ENCODE peak calls at places on chromosomes 5 and 9, in four cellular contexts. H is HL-60, P is GM12878, E is K562. B is an unnamed sample.

GRCh38 chr5:116037236-116037822 is 5.1 kb downstream of the ARL14EPL start:
- DNase-seq in E (no peak), H (no peak), P (no peak), B (no peak)

GRCh38 chr9:128153117-128153946 is 4.1 kb downstream of the LCN2 start:
- DNase-seq in P (no peak), H (no peak), E (no peak), B (peak)

GRCh38 chr9:131585375-131585774 is 40.1 kb downstream of the PRRT1B start:
- DNase-seq in P (no peak), H (peak), E (no peak), B (peak)

GRCh38 chr9:4228606-4229005 is 71.3 kb downstream of the GLIS3 start:
- DNase-seq in P (no peak), H (no peak), E (no peak), B (no peak)

GRCh38 chr5:103620851-103621547 is 58.4 kb upstream of the NUDT12 start:
- DNase-seq in E (no peak), P (no peak), H (no peak), B (no peak)

GRCh38 chr9:33318225-33318624 is 27.9 kb downstream of the NFX1 start:
- DNase-seq in E (no peak), H (no peak), P (no peak), B (no peak)

GRCh38 chr5:35213608-35214007 is 16.7 kb downstream of the PRLR start:
- DNase-seq in E (no peak), P (no peak), H (no peak), B (no peak)

GRCh38 chr9:4334439-4334838 is 34.6 kb upstream of the GLIS3 start:
- DNase-seq in P (no peak), E (no peak), H (no peak), B (no peak)

GRCh38 chr9:123550797-123551196 is 194.8 kb downstream of the CRB2 start:
- DNase-seq in E (no peak), P (no peak), H (no peak), B (no peak)

GRCh38 chr5:179530069-179530998 is 20.0 kb upstream of the RUFY1 start:
- DNase-seq in H (no peak), P (no peak), E (peak), B (peak)

GRCh38 chr9:135586601-135587109 is 25.1 kb downstream of the PAEP start:
- DNase-seq in H (no peak), E (no peak), P (no peak), B (no peak)

GRCh38 chr5:65926276-65926761 is at the start of gene ERBIN:
- DNase-seq in H (peak), P (no peak), E (peak), B (peak)

GRCh38 chr9:136082496-136083361 is 12.4 kb downstream of the NACC2 start:
- DNase-seq in P (no peak), E (no peak), H (no peak), B (no peak)

GRCh38 chr5:87061046-87061445 is 206.6 kb upstream of the RASA1 start:
- DNase-seq in P (no peak), H (no peak), E (no peak), B (no peak)

GRCh38 chr9:83701769-83702168 is 6.0 kb downstream of the UBQLN1 start:
- DNase-seq in H (no peak), E (no peak), P (no peak), B (no peak)

GRCh38 chr5:71587709-71588532 is 781 bp downstream of the MCCC2 start:
- DNase-seq in H (no peak), P (no peak), E (peak), B (peak)

GRCh38 chr9:81416476-81417298 is 272.7 kb downstream of the TLE1 start:
- DNase-seq in P (no peak), H (no peak), E (no peak), B (no peak)

GRCh38 chr9:124102363-124102762 is 90.8 kb downstream of the LHX2 start:
- DNase-seq in H (no peak), E (no peak), P (no peak), B (no peak)

GRCh38 chr5:112491257-112491656 is 72.2 kb upstream of the EPB41L4A start:
- DNase-seq in P (no peak), E (peak), H (no peak), B (no peak)

GRCh38 chr9:93003552-93004407 is 54.7 kb upstream of the SUSD3 start:
- DNase-seq in H (peak), E (peak), P (peak), B (peak)

GRCh38 chr5:85345818-85346217 is 961.1 kb upstream of the EDIL3 start:
- DNase-seq in E (no peak), P (no peak), H (no peak), B (no peak)

GRCh38 chr5:154287136-154287535 is 96.6 kb downstream of the GALNT10 start:
- DNase-seq in P (no peak), H (no peak), E (no peak), B (no peak)

GRCh38 chr9:109913461-109913810 is 133.4 kb downstream of the PALM2AKAP2 start:
- DNase-seq in E (no peak), H (no peak), P (no peak), B (no peak)

GRCh38 chr5:139574641-139575312 is 13.6 kb downstream of the UBE2D2 start:
- DNase-seq in E (peak), P (no peak), H (no peak), B (no peak)

GRCh38 chr5:98735806-98736507 is 37.5 kb upstream of the RGMB start:
- DNase-seq in E (no peak), H (no peak), P (no peak), B (no peak)

GRCh38 chr5:173829826-173830225 is 58.3 kb upstream of the CPEB4 start:
- DNase-seq in H (no peak), E (no peak), P (no peak), B (no peak)

GRCh38 chr9:91151014-91151740 is 210.5 kb downstream of the AUH start:
- DNase-seq in P (peak), H (no peak), E (no peak), B (peak)
- TF ChIP-seq SPI1 in P (no peak), H (no peak), E (no peak), B (no peak)

GRCh38 chr5:6176294-6176693 is 202.1 kb downstream of the MED10 start:
- DNase-seq in P (no peak), H (no peak), E (no peak), B (no peak)
- TF ChIP-seq SPI1 in P (no peak), H (no peak), E (no peak), B (no peak)

DNA sequence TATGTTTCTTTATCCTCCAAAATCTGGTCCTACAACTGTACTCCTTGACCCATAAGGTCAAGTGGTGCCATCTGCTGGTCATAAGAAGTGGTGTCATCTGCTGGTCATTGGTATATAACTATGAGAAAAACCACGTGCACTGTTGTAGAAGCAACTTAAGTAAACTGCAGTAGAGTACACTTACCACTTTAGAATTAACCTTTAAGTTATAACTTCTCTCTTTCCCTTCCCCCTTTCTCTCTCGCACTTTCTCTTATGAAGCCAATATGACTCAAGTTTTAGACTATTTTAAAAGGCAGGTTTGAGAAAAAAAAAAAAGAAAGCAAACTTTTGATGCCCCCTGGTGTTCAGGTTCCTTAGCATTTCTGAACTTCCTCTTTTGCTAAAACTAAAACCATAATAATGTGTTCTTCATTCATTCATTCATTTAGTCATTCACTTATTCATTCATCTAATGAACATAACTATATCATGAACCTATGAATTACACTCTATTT is 12.8 kb upstream of the MTAP start:
- DNase-seq in P (peak), H (peak), E (no peak), B (no peak)
- TF ChIP-seq SPI1 in P (no peak), H (peak), E (no peak), B (peak)

GRCh38 chr9:134344068-134344820 is 18.0 kb downstream of the RXRA start:
- DNase-seq in P (no peak), E (peak), H (no peak), B (peak)
- TF ChIP-seq SPI1 in P (no peak), E (peak), H (no peak), B (no peak)

GRCh38 chr5:10227396-10227795 is 22.3 kb downstream of the ATPSCKMT start:
- DNase-seq in E (no peak), P (no peak), H (no peak), B (no peak)

GRCh38 chr5:10219068-10219467 is 30.6 kb downstream of the ATPSCKMT start:
- DNase-seq in H (no peak), E (no peak), P (no peak), B (no peak)

GRCh38 chr5:10218658-10219057 is 31.0 kb downstream of the ATPSCKMT start:
- DNase-seq in E (no peak), P (no peak), H (no peak), B (no peak)

GRCh38 chr5:10220253-10220652 is 29.4 kb downstream of the ATPSCKMT start:
- DNase-seq in P (no peak), H (no peak), E (no peak), B (no peak)

DNA sequence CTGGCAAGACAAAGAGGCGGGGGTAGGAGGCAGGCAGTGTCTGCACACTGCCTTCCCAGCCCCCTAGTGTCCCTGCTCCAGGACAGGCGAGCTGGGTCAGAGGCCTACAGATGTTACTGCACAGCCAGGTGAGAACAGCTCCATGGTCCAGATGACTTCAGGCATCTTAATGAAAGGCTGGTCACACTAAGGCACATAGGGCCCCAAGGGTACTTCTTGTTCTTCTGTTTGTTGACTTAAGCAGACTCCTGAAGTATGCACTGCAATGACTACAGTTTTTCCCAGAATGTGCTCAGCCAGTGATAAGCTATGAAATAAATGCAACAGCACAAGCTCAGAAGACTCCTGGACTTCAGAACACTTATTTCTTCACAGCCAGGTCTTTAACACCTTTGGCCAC is 27.4 kb downstream of the ATPSCKMT start:
- DNase-seq in H (no peak), P (no peak), E (no peak), B (no peak)
- TF ChIP-seq SPI1 in H (no peak), P (no peak), E (no peak), B (no peak)

DNA sequence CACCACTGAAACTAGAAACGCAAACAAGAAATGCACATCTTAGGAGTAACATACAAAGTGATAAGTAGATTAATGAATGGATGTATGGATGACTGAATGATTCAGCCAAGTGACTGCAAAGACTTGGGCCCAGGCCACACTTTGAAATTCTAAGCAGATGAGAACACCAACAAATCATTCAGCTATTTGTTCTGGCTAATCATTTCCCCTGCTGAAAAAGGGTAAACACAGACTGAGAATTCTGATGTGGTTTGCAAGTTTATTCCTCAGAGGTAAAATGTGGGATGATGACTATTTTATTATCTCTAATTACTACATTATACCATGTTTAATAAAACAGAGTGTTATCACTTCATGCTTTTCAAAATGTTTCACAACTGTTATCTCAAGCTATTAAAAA is 163.2 kb upstream of the ADAMTS16 start:
- DNase-seq in H (no peak), E (no peak), P (no peak), B (no peak)
- TF ChIP-seq SPI1 in H (no peak), E (no peak), P (no peak), B (no peak)

GRCh38 chr9:78115073-78115472 is 83.5 kb upstream of the GNAQ start:
- DNase-seq in P (no peak), H (no peak), E (peak), B (no peak)
- TF ChIP-seq SPI1 in P (no peak), H (no peak), E (no peak), B (no peak)

DNA sequence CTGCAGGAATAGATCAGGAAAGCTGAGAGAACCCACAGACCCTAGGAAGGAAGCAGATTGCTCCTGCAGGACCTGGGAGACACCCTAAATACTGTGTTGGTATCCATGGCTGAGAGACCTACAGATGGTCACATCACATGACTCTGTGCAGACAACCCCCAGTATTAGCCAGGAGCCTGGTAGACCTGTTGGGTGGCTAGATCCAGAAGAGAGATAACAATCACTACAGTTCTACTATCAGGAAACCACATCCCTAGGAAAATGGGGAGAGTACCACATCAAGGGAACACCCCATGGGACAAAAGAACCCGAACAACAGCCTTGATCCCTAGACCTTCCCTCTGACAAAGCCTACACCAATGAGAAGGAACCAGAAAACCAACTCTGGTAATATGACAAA is 24.2 kb upstream of the MELK start:
- DNase-seq in E (no peak), H (no peak), P (no peak), B (no peak)
- TF ChIP-seq SPI1 in E (no peak), H (no peak), P (no peak), B (no peak)

DNA sequence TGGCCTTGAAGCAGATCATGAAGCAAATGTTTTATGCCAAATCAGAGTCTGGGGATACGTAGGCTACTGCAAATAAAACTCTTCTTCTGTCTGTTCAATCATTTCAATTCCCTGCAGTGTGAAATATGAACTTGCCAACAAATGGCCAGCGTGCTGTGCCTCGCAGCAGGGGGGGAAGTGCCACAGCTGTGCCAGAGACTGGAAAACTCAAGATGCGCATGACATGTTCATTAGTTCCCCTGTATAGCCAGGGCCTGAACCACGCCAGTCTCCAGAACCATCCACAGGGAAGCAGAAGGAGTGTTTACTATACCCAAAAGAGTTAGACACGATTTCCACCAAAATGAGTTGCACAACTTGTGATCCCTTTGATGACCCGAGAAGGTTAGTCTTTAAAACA is 267.9 kb downstream of the EFNA5 start:
- DNase-seq in H (no peak), E (no peak), P (no peak), B (no peak)
- TF ChIP-seq SPI1 in H (no peak), E (no peak), P (no peak), B (no peak)

DNA sequence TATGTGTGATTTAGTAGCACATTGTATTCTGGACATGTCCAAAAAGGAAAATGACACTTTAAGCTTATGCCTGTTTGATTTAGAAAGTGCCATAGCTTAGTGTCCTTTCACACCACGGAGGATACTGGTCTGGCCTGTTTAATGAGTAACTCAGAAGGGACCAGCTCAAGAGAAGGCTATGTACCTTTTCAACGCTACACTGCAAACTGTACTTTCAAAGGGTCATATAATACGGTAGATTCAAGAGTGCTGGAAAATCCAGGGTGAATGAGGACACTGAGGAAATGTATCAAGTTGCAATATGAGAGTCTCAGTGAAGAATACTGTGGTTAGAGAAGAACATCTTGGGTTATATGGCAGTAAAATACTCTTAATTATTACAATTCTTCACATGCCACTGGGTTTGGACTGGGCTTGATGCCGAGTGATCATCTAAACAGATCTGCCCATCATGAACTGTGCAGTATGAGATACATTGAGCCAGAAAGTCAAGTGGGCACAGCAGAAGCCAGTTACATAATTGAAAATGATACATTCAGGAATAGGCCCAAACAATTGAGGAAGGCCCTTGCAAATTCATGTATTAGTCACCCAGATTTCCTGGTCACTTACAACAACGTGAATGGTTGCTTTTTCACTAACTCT is 1211.5 kb upstream of the CDH9 start:
- DNase-seq in H (no peak), E (no peak), P (no peak), B (no peak)
- TF ChIP-seq SPI1 in H (no peak), E (no peak), P (no peak), B (no peak)

B was measured in GM12891.